ENCODE peak calls at places on chromosomes 13 and 19, in five cellular contexts. One of them, this sample, is unnamed.

GRCh38 chr19:576768-577438 is 4.5 kb downstream of the BSG start:
- DNase-seq in AG09309: no peak
- DNase-seq in cardiac fibroblast: no peak
- DNase-seq in vagina: no peak
- DNase-seq in progenitor cell of endocrine pancreas: no peak
- DNase-seq in this sample: no peak

GRCh38 chr19:4550479-4551050 is 8.9 kb downstream of the SEMA6B start:
- DNase-seq in AG09309: no peak
- DNase-seq in cardiac fibroblast: no peak
- DNase-seq in vagina: no peak
- DNase-seq in progenitor cell of endocrine pancreas: no peak
- DNase-seq in this sample: no peak

GRCh38 chr19:4267101-4267900 is 11.8 kb upstream of the SHD start:
- DNase-seq in AG09309: no peak
- DNase-seq in cardiac fibroblast: peak
- DNase-seq in vagina: no peak
- DNase-seq in progenitor cell of endocrine pancreas: peak
- DNase-seq in this sample: peak

GRCh38 chr19:56110515-56111448 is 10.3 kb downstream of the ZNF787 start:
- DNase-seq in AG09309: no peak
- DNase-seq in cardiac fibroblast: peak
- DNase-seq in vagina: no peak
- DNase-seq in progenitor cell of endocrine pancreas: no peak
- DNase-seq in this sample: no peak

GRCh38 chr13:101116826-101117225 is 299.5 kb downstream of the NALCN start:
- DNase-seq in AG09309: no peak
- DNase-seq in cardiac fibroblast: no peak
- DNase-seq in vagina: no peak
- DNase-seq in progenitor cell of endocrine pancreas: no peak
- DNase-seq in this sample: no peak

GRCh38 chr19:55498246-55498645 is 10.0 kb downstream of the SSC5D start:
- DNase-seq in AG09309: no peak
- DNase-seq in cardiac fibroblast: no peak
- DNase-seq in vagina: no peak
- DNase-seq in progenitor cell of endocrine pancreas: no peak
- DNase-seq in this sample: no peak

GRCh38 chr13:33462109-33462508 is 176.6 kb upstream of the STARD13 start:
- DNase-seq in AG09309: no peak
- DNase-seq in cardiac fibroblast: no peak
- DNase-seq in vagina: no peak
- DNase-seq in progenitor cell of endocrine pancreas: no peak
- DNase-seq in this sample: no peak

GRCh38 chr19:2332341-2333026 is 4.0 kb downstream of the SPPL2B start:
- DNase-seq in AG09309: no peak
- DNase-seq in cardiac fibroblast: no peak
- DNase-seq in vagina: no peak
- DNase-seq in progenitor cell of endocrine pancreas: no peak
- DNase-seq in this sample: peak

GRCh38 chr19:54311486-54311885 is 1.5 kb downstream of the LILRA5 start:
- DNase-seq in AG09309: no peak
- DNase-seq in cardiac fibroblast: no peak
- DNase-seq in vagina: no peak
- DNase-seq in progenitor cell of endocrine pancreas: no peak
- DNase-seq in this sample: no peak

GRCh38 chr13:101757446-101758039 is 305.1 kb downstream of the ITGBL1 start:
- DNase-seq in AG09309: peak
- DNase-seq in cardiac fibroblast: peak
- DNase-seq in vagina: no peak
- DNase-seq in progenitor cell of endocrine pancreas: no peak
- DNase-seq in this sample: peak

GRCh38 chr19:45798995-45799517 is 6.4 kb upstream of the DMWD start:
- DNase-seq in AG09309: peak
- DNase-seq in cardiac fibroblast: peak
- DNase-seq in vagina: no peak
- DNase-seq in progenitor cell of endocrine pancreas: peak
- DNase-seq in this sample: peak

GRCh38 chr13:60260440-60260839 is 96.7 kb upstream of the DIAPH3 start:
- DNase-seq in AG09309: no peak
- DNase-seq in cardiac fibroblast: no peak
- DNase-seq in vagina: no peak
- DNase-seq in progenitor cell of endocrine pancreas: no peak
- DNase-seq in this sample: no peak

GRCh38 chr13:39484506-39485313 is 118.3 kb downstream of the LHFPL6 start:
- DNase-seq in AG09309: peak
- DNase-seq in cardiac fibroblast: peak
- DNase-seq in vagina: no peak
- DNase-seq in progenitor cell of endocrine pancreas: no peak
- DNase-seq in this sample: peak

GRCh38 chr13:105090244-105090643 is 1445.2 kb downstream of the EFNB2 start:
- DNase-seq in AG09309: no peak
- DNase-seq in cardiac fibroblast: peak
- DNase-seq in vagina: no peak
- DNase-seq in progenitor cell of endocrine pancreas: no peak
- DNase-seq in this sample: no peak

GRCh38 chr13:46142692-46143238 is 37.9 kb upstream of the CPB2 start:
- DNase-seq in AG09309: no peak
- DNase-seq in cardiac fibroblast: no peak
- DNase-seq in vagina: no peak
- DNase-seq in progenitor cell of endocrine pancreas: no peak
- DNase-seq in this sample: no peak

GRCh38 chr13:99442273-99442895 is 58.9 kb upstream of the TM9SF2 start:
- DNase-seq in AG09309: no peak
- DNase-seq in cardiac fibroblast: peak
- DNase-seq in vagina: no peak
- DNase-seq in progenitor cell of endocrine pancreas: no peak
- DNase-seq in this sample: peak

GRCh38 chr19:6424190-6424938 is at the start of gene KHSRP:
- DNase-seq in AG09309: no peak
- DNase-seq in cardiac fibroblast: no peak
- DNase-seq in vagina: no peak
- DNase-seq in progenitor cell of endocrine pancreas: no peak
- DNase-seq in this sample: no peak

GRCh38 chr13:114115191-114115671 is 17.2 kb downstream of the RASA3 start:
- DNase-seq in AG09309: no peak
- DNase-seq in cardiac fibroblast: peak
- DNase-seq in vagina: no peak
- DNase-seq in progenitor cell of endocrine pancreas: no peak
- DNase-seq in this sample: peak

GRCh38 chr13:20953245-20953931 is 50.8 kb upstream of the XPO4 start:
- DNase-seq in AG09309: no peak
- DNase-seq in cardiac fibroblast: no peak
- DNase-seq in vagina: no peak
- DNase-seq in progenitor cell of endocrine pancreas: no peak
- DNase-seq in this sample: no peak

GRCh38 chr13:100560498-100561215 is 27.9 kb downstream of the GGACT start:
- DNase-seq in AG09309: no peak
- DNase-seq in cardiac fibroblast: no peak
- DNase-seq in vagina: no peak
- DNase-seq in progenitor cell of endocrine pancreas: no peak
- DNase-seq in this sample: no peak

GRCh38 chr19:14089412-14089661 is 1.2 kb downstream of the SAMD1 start:
- DNase-seq in AG09309: no peak
- DNase-seq in cardiac fibroblast: peak
- DNase-seq in vagina: no peak
- DNase-seq in progenitor cell of endocrine pancreas: no peak
- DNase-seq in this sample: no peak

GRCh38 chr13:99812611-99813010 is 159.0 kb downstream of the ZIC5 start:
- DNase-seq in AG09309: peak
- DNase-seq in cardiac fibroblast: no peak
- DNase-seq in vagina: no peak
- DNase-seq in progenitor cell of endocrine pancreas: no peak
- DNase-seq in this sample: peak

GRCh38 chr13:43786766-43787517 is at the start of gene ENOX1:
- DNase-seq in AG09309: no peak
- DNase-seq in cardiac fibroblast: peak
- DNase-seq in vagina: no peak
- DNase-seq in progenitor cell of endocrine pancreas: peak
- DNase-seq in this sample: peak

GRCh38 chr13:28425796-28426195 is 69.1 kb downstream of the FLT1 start:
- DNase-seq in AG09309: no peak
- DNase-seq in cardiac fibroblast: no peak
- DNase-seq in vagina: no peak
- DNase-seq in progenitor cell of endocrine pancreas: no peak
- DNase-seq in this sample: no peak

GRCh38 chr19:5839312-5840017 is at the start of gene FUT6:
- DNase-seq in AG09309: no peak
- DNase-seq in cardiac fibroblast: no peak
- DNase-seq in vagina: no peak
- DNase-seq in progenitor cell of endocrine pancreas: no peak
- DNase-seq in this sample: no peak

GRCh38 chr13:20118268-20119140 is 42.3 kb downstream of the GJA3 start:
- DNase-seq in AG09309: no peak
- DNase-seq in cardiac fibroblast: peak
- DNase-seq in vagina: no peak
- DNase-seq in progenitor cell of endocrine pancreas: peak
- DNase-seq in this sample: peak

GRCh38 chr19:8367327-8368001 is 3.5 kb downstream of the ANGPTL4 start:
- DNase-seq in AG09309: peak
- DNase-seq in cardiac fibroblast: peak
- DNase-seq in vagina: no peak
- DNase-seq in progenitor cell of endocrine pancreas: no peak
- DNase-seq in this sample: peak

GRCh38 chr19:8366961-8367326 is 3.0 kb downstream of the ANGPTL4 start:
- DNase-seq in AG09309: no peak
- DNase-seq in cardiac fibroblast: peak
- DNase-seq in vagina: no peak
- DNase-seq in progenitor cell of endocrine pancreas: no peak
- DNase-seq in this sample: peak

GRCh38 chr19:8361921-8362793 is 1.8 kb upstream of the ANGPTL4 start:
- DNase-seq in AG09309: peak
- DNase-seq in cardiac fibroblast: peak
- DNase-seq in vagina: no peak
- DNase-seq in progenitor cell of endocrine pancreas: no peak
- DNase-seq in this sample: peak

GRCh38 chr19:8366121-8366581 is 2.2 kb downstream of the ANGPTL4 start:
- DNase-seq in AG09309: no peak
- DNase-seq in cardiac fibroblast: no peak
- DNase-seq in vagina: no peak
- DNase-seq in progenitor cell of endocrine pancreas: no peak
- DNase-seq in this sample: no peak

DNA sequence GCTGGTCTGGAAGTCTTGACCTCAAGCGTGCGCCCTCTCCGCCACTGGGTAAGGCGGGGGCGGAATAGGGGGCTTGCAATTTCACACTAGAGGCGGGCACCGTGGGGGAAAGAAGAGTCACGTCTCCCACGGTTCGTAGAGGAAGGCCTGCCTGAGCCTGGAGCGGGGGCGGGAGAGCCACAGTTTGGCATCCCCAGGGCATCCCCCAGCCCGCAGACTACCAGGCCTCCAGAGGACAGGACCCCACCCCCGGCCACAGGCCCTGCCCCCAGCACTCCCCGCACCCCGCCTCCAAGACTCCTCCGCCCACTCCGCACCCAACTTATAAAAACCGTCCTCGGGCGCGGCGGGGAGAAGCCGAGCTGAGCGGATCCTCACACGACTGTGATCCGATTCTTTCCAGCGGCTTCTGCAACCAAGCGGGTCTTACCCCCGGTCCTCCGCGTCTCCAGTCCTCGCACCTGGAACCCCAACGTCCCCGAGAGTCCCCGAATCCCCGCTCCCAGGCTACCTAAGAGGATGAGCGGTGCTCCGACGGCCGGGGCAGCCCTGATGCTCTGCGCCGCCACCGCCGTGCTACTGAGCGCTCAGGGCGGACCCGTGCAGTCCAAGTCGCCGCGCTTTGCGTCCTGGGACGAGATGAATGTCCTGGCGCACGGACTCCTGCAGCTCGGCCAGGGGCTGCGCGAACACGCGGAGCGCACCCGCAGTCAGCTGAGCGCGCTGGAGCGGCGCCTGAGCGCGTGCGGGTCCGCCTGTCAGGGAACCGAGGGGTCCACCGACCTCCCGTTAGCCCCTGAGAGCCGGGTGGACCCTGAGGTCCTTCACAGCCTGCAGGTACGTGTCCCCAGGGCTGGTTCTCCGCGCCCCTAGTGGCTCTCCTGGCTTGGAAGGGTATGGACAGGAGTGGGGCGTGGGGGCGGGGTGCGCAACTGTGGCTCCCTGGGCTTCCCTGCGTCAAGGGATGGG is at the start of gene ANGPTL4:
- DNase-seq in AG09309: no peak
- DNase-seq in cardiac fibroblast: peak
- DNase-seq in vagina: no peak
- DNase-seq in progenitor cell of endocrine pancreas: peak
- DNase-seq in this sample: peak
- TF ChIP-seq CTCF in AG09309: peak
- TF ChIP-seq CTCF in cardiac fibroblast: peak
- TF ChIP-seq CTCF in vagina: no peak
- TF ChIP-seq CTCF in progenitor cell of endocrine pancreas: peak
- TF ChIP-seq CTCF in this sample: peak

GRCh38 chr13:94660695-94661324 is 51.5 kb downstream of the SOX21 start:
- DNase-seq in AG09309: no peak
- DNase-seq in cardiac fibroblast: peak
- DNase-seq in vagina: no peak
- DNase-seq in progenitor cell of endocrine pancreas: no peak
- DNase-seq in this sample: peak
- TF ChIP-seq CTCF in AG09309: peak
- TF ChIP-seq CTCF in cardiac fibroblast: peak
- TF ChIP-seq CTCF in vagina: no peak
- TF ChIP-seq CTCF in progenitor cell of endocrine pancreas: peak
- TF ChIP-seq CTCF in this sample: peak

GRCh38 chr13:94073006-94073744 is 406.3 kb downstream of the DCT start:
- DNase-seq in AG09309: peak
- DNase-seq in cardiac fibroblast: peak
- DNase-seq in vagina: no peak
- DNase-seq in progenitor cell of endocrine pancreas: no peak
- DNase-seq in this sample: peak
- TF ChIP-seq CTCF in AG09309: no peak
- TF ChIP-seq CTCF in cardiac fibroblast: no peak
- TF ChIP-seq CTCF in vagina: no peak
- TF ChIP-seq CTCF in progenitor cell of endocrine pancreas: no peak
- TF ChIP-seq CTCF in this sample: no peak

DNA sequence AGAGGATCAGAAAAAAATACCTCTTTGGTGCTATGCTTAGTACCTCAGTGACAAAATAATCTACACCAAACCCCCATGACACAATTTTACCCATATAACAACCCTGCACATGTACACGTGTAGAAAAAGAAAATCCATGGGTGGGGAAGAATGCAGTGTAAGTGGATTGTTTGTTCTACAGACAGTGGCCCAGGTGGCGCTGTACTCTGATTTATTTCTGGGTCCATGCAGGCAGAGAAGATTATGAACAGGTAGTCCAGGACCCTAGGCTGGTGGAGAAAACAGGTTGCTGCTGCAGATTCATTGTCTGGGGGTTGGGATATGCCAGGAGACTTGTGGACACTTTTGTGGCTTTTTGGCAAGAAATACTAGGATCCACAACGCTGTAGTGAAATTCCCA is 9.1 kb downstream of the ZNF100 start:
- DNase-seq in AG09309: no peak
- DNase-seq in cardiac fibroblast: no peak
- DNase-seq in vagina: no peak
- DNase-seq in progenitor cell of endocrine pancreas: no peak
- DNase-seq in this sample: no peak
- TF ChIP-seq CTCF in AG09309: no peak
- TF ChIP-seq CTCF in cardiac fibroblast: no peak
- TF ChIP-seq CTCF in vagina: no peak
- TF ChIP-seq CTCF in progenitor cell of endocrine pancreas: no peak
- TF ChIP-seq CTCF in this sample: no peak